ENCODE peak calls at places on chromosomes 4 and X, in four cellular contexts. U, O, Z and G are unnamed samples.
A peak's percentile ranks its signal among the peaks of the same experiment; 100 is the strongest.

GRCh38 chrX:53318766-53319353 is 37.5 kb upstream of the IQSEC2 start:
- DNase-seq in U (no peak), O (no peak), Z (no peak), G (no peak)

GRCh38 chr4:145938618-145939177 is at the start of gene ZNF827:
- DNase-seq in U (peak; percentile 66), O (peak; percentile 89), Z (no peak), G (peak; percentile 64)

GRCh38 chrX:150688911-150689451 is 4.2 kb upstream of the MTMR1 start:
- DNase-seq in U (peak; percentile 43), O (peak; percentile 93), Z (peak; percentile 27), G (no peak)

GRCh38 chr4:40149960-40150385 is 46.9 kb upstream of the RHOH start:
- DNase-seq in U (peak; percentile 61), O (peak; percentile 69), Z (no peak), G (peak; percentile 18)

GRCh38 chrX:47817421-47817820 is 19.3 kb upstream of the ZNF81 start:
- DNase-seq in U (no peak), O (no peak), Z (no peak), G (no peak)

GRCh38 chr4:13455411-13455810 is 28.7 kb downstream of the RAB28 start:
- DNase-seq in U (no peak), O (peak; percentile 16), Z (no peak), G (no peak)

GRCh38 chr4:167964766-167965373 is 127.5 kb upstream of the ANXA10 start:
- DNase-seq in U (no peak), O (no peak), Z (no peak), G (no peak)

GRCh38 chrX:78945186-78945912 is at the start of gene P2RY10:
- DNase-seq in U (no peak), O (no peak), Z (no peak), G (no peak)

GRCh38 chrX:135389717-135390116 is 32.0 kb upstream of the SMIM10L2A start:
- DNase-seq in U (no peak), O (no peak), Z (peak; percentile 5), G (no peak)

GRCh38 chr4:82519776-82520175 is 42.0 kb downstream of the TMEM150C start:
- DNase-seq in U (no peak), O (peak; percentile 6), Z (no peak), G (no peak)

GRCh38 chr4:156762851-156763250 is 208.7 kb downstream of the PDGFC start:
- DNase-seq in U (no peak), O (no peak), Z (no peak), G (no peak)

GRCh38 chr4:80767944-80768343 is 262.6 kb upstream of the BMP3 start:
- DNase-seq in U (no peak), O (no peak), Z (no peak), G (no peak)

GRCh38 chr4:165415910-165416309 is 37.1 kb downstream of the CPE start:
- DNase-seq in U (no peak), O (no peak), Z (no peak), G (no peak)

GRCh38 chr4:30537462-30537861 is 182.7 kb upstream of the PCDH7 start:
- DNase-seq in U (no peak), O (peak; percentile 92), Z (no peak), G (no peak)

GRCh38 chr4:77854431-77855111 is 8.1 kb upstream of the MRPL1 start:
- DNase-seq in U (no peak), O (no peak), Z (no peak), G (no peak)

GRCh38 chrX:104084534-104085277 is 8.7 kb upstream of the TMSB15C start:
- DNase-seq in U (no peak), O (no peak), Z (no peak), G (no peak)

GRCh38 chr4:47122592-47123291 is 91.4 kb downstream of the GABRB1 start:
- DNase-seq in U (peak; percentile 77), O (peak; percentile 83), Z (peak; percentile 51), G (peak; percentile 80)

GRCh38 chr4:16026155-16026761 is 57.6 kb downstream of the PROM1 start:
- DNase-seq in U (no peak), O (peak; percentile 56), Z (no peak), G (peak; percentile 59)

GRCh38 chrX:104324871-104325585 is 70.3 kb upstream of the ESX1 start:
- DNase-seq in U (no peak), O (peak; percentile 24), Z (no peak), G (no peak)

GRCh38 chrX:43557792-43558191 is 98.3 kb upstream of the MAOA start:
- DNase-seq in U (peak; percentile 45), O (peak; percentile 54), Z (no peak), G (peak; percentile 15)

GRCh38 chr4:20203508-20203907 is 48.2 kb upstream of the SLIT2 start:
- DNase-seq in U (no peak), O (peak; percentile 52), Z (no peak), G (no peak)

GRCh38 chr4:57233391-57233790 is 123.2 kb upstream of the IGFBP7 start:
- DNase-seq in U (no peak), O (peak; percentile 82), Z (no peak), G (no peak)

GRCh38 chr4:145920205-145920604 is 18.4 kb downstream of the ZNF827 start:
- DNase-seq in U (no peak), O (peak; percentile 57), Z (no peak), G (no peak)

GRCh38 chr4:52852041-52852440 is 10.1 kb upstream of the RASL11B start:
- DNase-seq in U (no peak), O (no peak), Z (no peak), G (no peak)

GRCh38 chrX:150847088-150847487 is 51.4 kb downstream of the CD99L2 start:
- DNase-seq in U (no peak), O (no peak), Z (no peak), G (no peak)

GRCh38 chrX:20595928-20596550 is 329.3 kb upstream of the RPS6KA3 start:
- DNase-seq in U (peak; percentile 26), O (peak; percentile 18), Z (no peak), G (no peak)

GRCh38 chr4:74451214-74451661 is 6.3 kb downstream of the AREG start:
- DNase-seq in U (no peak), O (peak; percentile 68), Z (no peak), G (no peak)

GRCh38 chr4:105451346-105451745 is 22.5 kb downstream of the PPA2 start:
- DNase-seq in U (no peak), O (no peak), Z (no peak), G (no peak)

GRCh38 chrX:39556056-39556455 is 541.7 kb downstream of the BCOR start:
- DNase-seq in U (peak; percentile 36), O (no peak), Z (no peak), G (no peak)

GRCh38 chr4:52588097-52588496 is 71.0 kb downstream of the USP46 start:
- DNase-seq in U (peak; percentile 73), O (peak; percentile 76), Z (peak; percentile 15), G (no peak)

GRCh38 chr4:146255463-146255862 is 41.1 kb downstream of the REELD1 start:
- DNase-seq in U (no peak), O (peak; percentile 36), Z (no peak), G (no peak)

GRCh38 chrX:45381366-45381765 is 180.7 kb upstream of the DIPK2B start:
- DNase-seq in U (no peak), O (no peak), Z (no peak), G (no peak)

GRCh38 chr4:122038896-122039295 is 87.0 kb upstream of the TRPC3 start:
- DNase-seq in U (no peak), O (no peak), Z (no peak), G (no peak)

GRCh38 chr4:153731239-153731638 is 28.6 kb downstream of the RNF175 start:
- DNase-seq in U (no peak), O (peak; percentile 29), Z (no peak), G (no peak)

GRCh38 chr4:130080872-130081451 is 985.0 kb downstream of the C4orf33 start:
- DNase-seq in U (no peak), O (no peak), Z (no peak), G (no peak)

GRCh38 chrX:106874075-106874474 is 29.1 kb downstream of the RIPPLY1 start:
- DNase-seq in U (no peak), O (peak; percentile 30), Z (no peak), G (no peak)

GRCh38 chrX:915427-916234 is 285.0 kb downstream of the SHOX start:
- DNase-seq in U (no peak), O (no peak), Z (no peak), G (no peak)

GRCh38 chr4:4542824-4543485 is 1.1 kb upstream of the STX18 start:
- DNase-seq in U (no peak), O (no peak), Z (no peak), G (no peak)

GRCh38 chr4:186627226-186627865 is 72.0 kb upstream of the MTNR1A start:
- DNase-seq in U (no peak), O (peak; percentile 45), Z (no peak), G (no peak)

GRCh38 chr4:145909331-145909730 is 29.3 kb downstream of the ZNF827 start:
- DNase-seq in U (peak; percentile 90), O (no peak), Z (peak; percentile 13), G (peak; percentile 18)

GRCh38 chr4:177175473-177175872 is 134.2 kb upstream of the NEIL3 start:
- DNase-seq in U (no peak), O (no peak), Z (no peak), G (no peak)
- H2BK15ac ChIP-seq in U (no peak overlapping the region), O (no peak overlapping the region), Z (no peak overlapping the region), G (no peak overlapping the region)

DNA sequence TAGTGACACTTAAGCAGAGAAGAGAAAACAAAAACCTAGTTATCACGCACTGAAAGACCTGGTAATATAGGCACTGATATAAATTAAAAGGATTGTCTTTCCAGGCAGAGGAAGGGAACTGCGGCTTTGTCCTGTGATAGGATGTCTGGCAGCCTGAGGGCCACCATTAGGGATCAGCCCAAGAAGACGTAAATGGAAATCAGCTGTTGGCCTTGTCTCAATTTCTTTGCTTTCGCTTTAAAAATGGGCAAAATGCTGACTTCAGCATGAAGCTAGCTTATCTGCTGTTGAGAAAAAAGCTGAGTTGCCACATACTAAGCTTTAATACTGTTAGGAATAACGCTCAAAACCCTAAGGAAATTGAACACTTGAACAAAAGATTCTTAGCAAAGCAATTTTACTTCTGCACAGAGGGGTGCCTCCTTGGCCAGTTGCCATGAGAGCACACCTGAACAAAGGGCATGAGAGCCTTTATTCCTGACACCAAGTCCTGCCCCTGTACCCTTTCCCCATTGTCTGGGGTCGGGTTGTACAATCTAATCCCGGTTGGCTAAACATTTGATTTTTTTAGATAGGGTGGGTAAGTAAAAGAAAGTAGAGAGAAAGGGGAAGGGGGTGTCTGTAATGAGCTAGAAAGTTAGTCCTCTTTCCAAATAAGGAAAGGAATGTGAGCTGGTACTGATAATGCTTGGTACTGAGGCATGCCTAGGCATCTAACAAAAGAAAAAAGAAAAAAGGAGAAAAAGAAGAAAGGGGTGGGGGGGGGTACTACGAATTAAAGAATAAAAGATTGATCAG is 85.2 kb upstream of the UCP1 start:
- DNase-seq in U (no peak), O (peak; percentile 68), Z (no peak), G (peak; percentile 59)
- H2BK12ac ChIP-seq in U (no peak overlapping the region), O (no peak overlapping the region), Z (no peak overlapping the region), G (no peak overlapping the region)

GRCh38 chr4:42420120-42420519 is 22.8 kb downstream of the SHISA3 start:
- DNase-seq in U (no peak), O (peak; percentile 8), Z (no peak), G (no peak)
- H2AK5ac ChIP-seq in U (no peak overlapping the region), O (no peak overlapping the region), Z (no peak overlapping the region), G (no peak overlapping the region)

GRCh38 chr4:143336828-143337599 is at the start of gene GAB1:
- DNase-seq in U (peak; percentile 85), O (peak; percentile 92), Z (no peak), G (peak; percentile 79)
- H2BK15ac ChIP-seq in U (no peak within 1 kb of the TSS), O (peak within 1 kb of the TSS; percentile 99), Z (no peak within 1 kb of the TSS), G (peak within 1 kb of the TSS; percentile 92)

GRCh38 chr4:25552580-25553271 is 102.9 kb upstream of the SLC34A2 start:
- DNase-seq in U (no peak), O (no peak), Z (no peak), G (no peak)
- H2BK12ac ChIP-seq in U (no peak overlapping the region), O (no peak overlapping the region), Z (no peak overlapping the region), G (no peak overlapping the region)

GRCh38 chr4:91302120-91302519 is 1001.6 kb upstream of the GRID2 start:
- DNase-seq in U (no peak), O (no peak), Z (no peak), G (no peak)

GRCh38 chr4:91304292-91304691 is 999.5 kb upstream of the GRID2 start:
- DNase-seq in U (no peak), O (no peak), Z (no peak), G (no peak)
- H2AK5ac ChIP-seq in U (no peak overlapping the region), O (no peak overlapping the region), Z (no peak overlapping the region), G (no peak overlapping the region)